ENCODE peak calls at places on chromosomes 3 and 15, in five cellular contexts. Y is effector CD4-positive, alpha-beta T cell; E is cerebellum; F is stimulated activated CD8-positive, alpha-beta memory T cell treated with anti-CD3 and anti-CD28 coated beads, Interleukin-7, amount 100 ng/mL, for 1 hour; K is amniotic epithelial cell. S is an unnamed sample.

GRCh38 chr3:183244981-183245476 is 8.0 kb upstream of the B3GNT5 start:
- DNase-seq in E (no peak), K (no peak), F (no peak), Y (no peak), S (no peak)

GRCh38 chr3:9500108-9501050 is 53.2 kb downstream of the LHFPL4 start:
- DNase-seq in Y (peak), F (peak), E (peak), K (peak), S (peak)

GRCh38 chr15:61243984-61244593 is 15.0 kb upstream of the RORA start:
- DNase-seq in K (no peak), E (no peak), F (no peak), Y (no peak), S (no peak)

GRCh38 chr3:10557783-10558373 is 52.5 kb upstream of the ATP2B2 start:
- DNase-seq in F (no peak), K (peak), E (peak), Y (no peak), S (no peak)

GRCh38 chr3:34159613-34160420 is 361.4 kb downstream of the PDCD6IP start:
- DNase-seq in K (no peak), Y (no peak), F (no peak), E (no peak), S (no peak)

GRCh38 chr3:158771982-158772381 is 29.9 kb upstream of the MFSD1 start:
- DNase-seq in E (no peak), K (no peak), F (no peak), Y (no peak), S (no peak)

GRCh38 chr15:91102546-91103330 is 2.7 kb downstream of the SV2B start:
- DNase-seq in Y (no peak), F (no peak), E (no peak), K (no peak), S (no peak)

GRCh38 chr3:20316238-20316637 is 130.2 kb upstream of the SGO1 start:
- DNase-seq in Y (no peak), K (no peak), E (peak), F (no peak), S (no peak)

GRCh38 chr3:8663177-8664061 is 18.8 kb upstream of the SSUH2 start:
- DNase-seq in K (peak), Y (no peak), E (peak), F (no peak), S (peak)

GRCh38 chr3:25099662-25100061 is 328.4 kb upstream of the RARB start:
- DNase-seq in Y (no peak), K (no peak), E (no peak), F (no peak), S (no peak)

GRCh38 chr3:60884005-60884404 is 367.2 kb downstream of the FHIT start:
- DNase-seq in E (no peak), F (no peak), K (no peak), Y (no peak), S (no peak)

GRCh38 chr3:63364909-63365308 is 86.8 kb downstream of the SYNPR start:
- DNase-seq in K (no peak), E (no peak), Y (no peak), F (no peak), S (no peak)

GRCh38 chr15:58410353-58410752 is 21.4 kb upstream of the LIPC start:
- DNase-seq in Y (no peak), E (no peak), K (peak), F (peak), S (peak)

GRCh38 chr15:65082303-65082958 is 5.9 kb downstream of the KBTBD13 start:
- DNase-seq in K (no peak), Y (no peak), E (no peak), F (no peak), S (no peak)

GRCh38 chr3:169041677-169042171 is 621.8 kb downstream of the MECOM start:
- DNase-seq in Y (no peak), E (no peak), K (peak), F (no peak), S (no peak)

GRCh38 chr3:175434591-175434990 is 575.5 kb downstream of the NAALADL2 start:
- DNase-seq in F (no peak), Y (no peak), E (no peak), K (no peak), S (no peak)

GRCh38 chr3:110419571-110419970 is 652.0 kb upstream of the NECTIN3 start:
- DNase-seq in K (peak), Y (no peak), F (no peak), E (no peak), S (no peak)

GRCh38 chr3:152261329-152261728 is 7.4 kb upstream of the MBNL1 start:
- DNase-seq in F (no peak), E (no peak), K (no peak), Y (no peak), S (no peak)

GRCh38 chr15:92848852-92849598 is 51.1 kb upstream of the CHD2 start:
- DNase-seq in E (no peak), F (no peak), K (peak), Y (peak), S (peak)

GRCh38 chr15:43880406-43881184 is 53.8 kb downstream of the WDR76 start:
- DNase-seq in Y (no peak), K (no peak), F (no peak), E (no peak), S (no peak)

GRCh38 chr3:132382688-132383194 is 34.6 kb upstream of the DNAJC13 start:
- DNase-seq in F (no peak), K (no peak), Y (no peak), E (no peak), S (no peak)

GRCh38 chr3:187310954-187311470 is 19.5 kb upstream of the MASP1 start:
- DNase-seq in Y (no peak), K (no peak), F (no peak), E (no peak), S (no peak)

GRCh38 chr3:118504906-118505305 is 529.7 kb downstream of the IGSF11 start:
- DNase-seq in K (no peak), F (no peak), Y (no peak), E (no peak), S (no peak)

GRCh38 chr3:35183915-35184675 is 455.2 kb upstream of the ARPP21 start:
- DNase-seq in E (no peak), Y (no peak), F (no peak), K (no peak), S (no peak)